ENCODE peak calls at places on chromosomes 7 and 10, in nine cellular contexts. Y, A, O, N, B, Q, K, X and V are unnamed samples.

GRCh38 chr7:116525913-116526857 is 1.3 kb downstream of the CAV1 start:
- DNase-seq in N (peak; percentile 72), A (peak; percentile 93), Y (peak; percentile 84), K (peak; percentile 91), Q (peak; percentile 62), O (peak; percentile 52), X (peak; percentile 85), B (peak; percentile 92), V (peak; percentile 50)

GRCh38 chr7:44676776-44677175 is 70.3 kb downstream of the OGDH start:
- DNase-seq in Q (no peak), O (no peak), Y (no peak), X (no peak), B (no peak), K (no peak), A (peak; percentile 7), N (no peak), V (no peak)

GRCh38 chr7:128915841-128916642 is 5.5 kb upstream of the KCP start:
- DNase-seq in Q (no peak), Y (no peak), B (peak; percentile 66), O (no peak), K (no peak), N (no peak), A (peak; percentile 68), X (no peak), V (no peak)

GRCh38 chr7:104642551-104642950 is 314.1 kb downstream of the LHFPL3 start:
- DNase-seq in B (no peak), K (no peak), A (no peak), Y (no peak), N (no peak), X (no peak), Q (no peak), O (no peak), V (no peak)

GRCh38 chr10:114551310-114551972 is 106.6 kb downstream of the ABLIM1 start:
- DNase-seq in X (peak; percentile 47), K (peak; percentile 72), Q (no peak), O (peak; percentile 50), B (no peak), A (no peak), N (peak; percentile 60), Y (peak; percentile 93), V (peak; percentile 18)

GRCh38 chr7:17304926-17305325 is 6.5 kb downstream of the AHR start:
- DNase-seq in A (no peak), X (no peak), Q (peak; percentile 52), O (no peak), B (no peak), K (no peak), N (no peak), Y (peak; percentile 94), V (no peak)

GRCh38 chr10:4407783-4408182 is 418.2 kb upstream of the AKR1E2 start:
- DNase-seq in O (no peak), B (no peak), Y (peak; percentile 55), A (no peak), Q (no peak), X (no peak), N (no peak), K (no peak), V (no peak)

GRCh38 chr10:34641147-34641912 is 173.8 kb downstream of the PARD3 start:
- DNase-seq in B (peak; percentile 52), K (no peak), O (no peak), Y (no peak), N (no peak), A (no peak), X (no peak), Q (no peak), V (no peak)

GRCh38 chr10:35778344-35778743 is 136.2 kb upstream of the FZD8 start:
- DNase-seq in K (no peak), Q (no peak), N (peak; percentile 23), X (no peak), A (no peak), O (no peak), Y (peak; percentile 16), B (no peak), V (no peak)

GRCh38 chr10:86247073-86247472 is 119.5 kb downstream of the GRID1 start:
- DNase-seq in A (no peak), Q (no peak), B (no peak), O (no peak), Y (no peak), N (no peak), K (no peak), X (no peak), V (no peak)

GRCh38 chr10:60662917-60663614 is 115.2 kb upstream of the CDK1 start:
- DNase-seq in O (no peak), N (no peak), A (no peak), Y (no peak), K (no peak), Q (no peak), X (no peak), B (peak; percentile 53), V (no peak)

GRCh38 chr10:64682043-64682442 is 1160.8 kb downstream of the REEP3 start:
- DNase-seq in K (no peak), N (no peak), A (no peak), Y (no peak), X (no peak), B (peak; percentile 73), O (no peak), Q (no peak), V (no peak)

GRCh38 chr7:88233828-88234227 is 14.0 kb upstream of the SRI start:
- DNase-seq in K (no peak), Q (no peak), O (no peak), X (no peak), Y (no peak), A (no peak), B (no peak), N (no peak), V (no peak)

GRCh38 chr7:130277763-130278643 is 11.3 kb downstream of the CPA2 start:
- DNase-seq in N (peak; percentile 57), B (peak; percentile 87), X (peak; percentile 50), Q (no peak), O (peak; percentile 45), K (no peak), A (no peak), Y (peak; percentile 58), V (peak; percentile 29)

GRCh38 chr7:131370523-131370968 is 42.9 kb downstream of the MKLN1 start:
- DNase-seq in N (no peak), B (peak; percentile 65), A (no peak), Q (no peak), X (no peak), O (no peak), K (no peak), Y (no peak), V (no peak)

GRCh38 chr7:36032362-36032818 is 120.7 kb upstream of the EEPD1 start:
- DNase-seq in Q (peak; percentile 79), X (no peak), Y (no peak), N (no peak), A (no peak), K (no peak), B (no peak), O (no peak), V (peak; percentile 21)

GRCh38 chr7:123275036-123275753 is 75.4 kb upstream of the SLC13A1 start:
- DNase-seq in K (no peak), N (no peak), Y (no peak), A (no peak), Q (no peak), X (no peak), O (no peak), B (no peak), V (no peak)

GRCh38 chr10:34102237-34102673 is 712.8 kb downstream of the PARD3 start:
- DNase-seq in Y (peak; percentile 39), K (peak; percentile 80), B (no peak), N (peak; percentile 45), A (no peak), O (no peak), X (peak; percentile 64), Q (peak; percentile 25), V (no peak)

GRCh38 chr7:74093671-74094223 is 10.1 kb downstream of the LIMK1 start:
- DNase-seq in Q (no peak), A (peak; percentile 88), X (peak; percentile 49), K (peak; percentile 57), Y (no peak), B (peak; percentile 72), N (no peak), O (no peak), V (no peak)

GRCh38 chr7:12896316-12896715 is 208.9 kb downstream of the ARL4A start:
- DNase-seq in N (no peak), A (no peak), Y (no peak), B (no peak), X (no peak), Q (no peak), K (no peak), O (no peak), V (no peak)
- H3K27ac ChIP-seq in N (no peak overlapping the region), A (no peak overlapping the region), Y (no peak overlapping the region), B (no peak overlapping the region), X (no peak overlapping the region), Q (no peak overlapping the region), K (no peak overlapping the region), O (no peak overlapping the region), V (no peak overlapping the region)

DNA sequence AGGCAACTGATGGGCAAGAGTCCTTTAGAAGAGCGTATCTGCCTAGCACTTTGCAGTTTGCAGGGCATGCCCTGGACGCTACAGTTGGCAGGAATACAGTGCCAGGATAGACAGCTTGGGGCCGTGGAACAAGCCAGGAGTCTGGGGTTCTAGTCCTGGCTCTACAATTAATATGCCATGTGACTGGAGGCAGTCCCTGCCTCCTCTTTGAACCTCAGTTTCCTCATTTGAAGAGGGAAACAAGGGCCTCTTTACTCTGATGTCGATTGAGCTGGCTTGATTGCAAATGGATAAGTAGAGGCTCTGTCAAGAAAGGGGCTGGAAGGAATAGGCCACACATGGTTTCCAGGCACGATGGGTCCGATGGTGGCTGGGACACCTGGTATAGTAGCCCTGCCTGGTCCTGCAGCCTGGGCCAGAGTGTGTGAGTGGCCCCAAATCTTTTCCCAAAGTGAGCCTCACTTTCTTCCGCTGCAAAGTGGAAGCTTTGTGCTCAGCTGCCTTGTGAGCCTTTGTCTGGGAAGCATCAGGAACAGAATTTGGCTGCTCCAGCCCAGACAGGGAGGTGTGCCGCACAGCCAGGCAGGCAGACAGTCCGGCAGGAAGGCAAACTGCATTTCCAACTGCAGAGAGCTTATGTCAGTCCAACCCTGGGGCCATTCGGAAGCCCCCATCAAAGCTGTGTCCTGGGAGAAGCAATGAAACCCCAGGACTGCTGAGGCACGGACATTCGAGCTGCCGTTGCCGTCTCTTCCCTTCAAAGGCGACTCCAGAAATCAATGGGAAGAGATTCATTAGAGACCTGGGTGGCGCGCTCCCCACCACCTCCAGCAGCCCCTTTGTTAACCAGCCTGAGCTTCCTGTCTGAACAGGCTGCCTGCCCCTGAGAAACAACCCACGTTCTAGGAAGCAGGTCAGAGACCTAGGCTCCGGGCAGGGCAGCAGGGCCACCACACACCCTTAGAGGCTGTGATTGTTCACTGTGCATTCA is 111.2 kb upstream of the PPIF start:
- DNase-seq in Y (peak; percentile 14), O (no peak), K (no peak), Q (no peak), N (no peak), X (no peak), A (no peak), B (peak; percentile 64), V (no peak)
- H3K27ac ChIP-seq in Y (no peak overlapping the region), O (peak overlapping the region; percentile 33), K (no peak overlapping the region), Q (no peak overlapping the region), N (no peak overlapping the region), X (no peak overlapping the region), A (peak overlapping the region; percentile 9), B (peak overlapping the region; percentile 71), V (peak overlapping the region; percentile 56)

GRCh38 chr10:97365761-97366351 is 31.3 kb upstream of the FRAT2 start:
- DNase-seq in K (no peak), Y (peak; percentile 24), X (no peak), B (no peak), A (peak; percentile 87), N (no peak), Q (no peak), O (no peak), V (no peak)
- H3K27ac ChIP-seq in K (peak overlapping the region; percentile 9), Y (no peak overlapping the region), X (no peak overlapping the region), B (no peak overlapping the region), A (peak overlapping the region; percentile 95), N (peak overlapping the region; percentile 82), Q (no peak overlapping the region), O (no peak overlapping the region), V (peak overlapping the region; percentile 42)

GRCh38 chr10:119919823-119920222 is 27.3 kb downstream of the SEC23IP start:
- DNase-seq in X (no peak), A (no peak), O (no peak), K (no peak), N (no peak), B (no peak), Y (no peak), Q (no peak), V (no peak)
- H3K27ac ChIP-seq in X (no peak overlapping the region), A (no peak overlapping the region), O (no peak overlapping the region), K (no peak overlapping the region), N (peak overlapping the region; percentile 13), B (no peak overlapping the region), Y (no peak overlapping the region), Q (no peak overlapping the region), V (no peak overlapping the region)